ENCODE peak calls at places on chromosome 20, in five cellular contexts. K is MM.1S, Y is mammary epithelial cell, H is IMR-90, B is colonic mucosa. P is an unnamed sample.
A peak's percentile ranks its signal among the peaks of the same experiment; 100 is the strongest.

GRCh38 chr20:38083338-38084048 is 49.9 kb downstream of the RPRD1B start:
- DNase-seq in K (no peak), Y (no peak), H (peak; percentile 54), B (no peak), P (no peak)

GRCh38 chr20:7879883-7880282 is 60.4 kb downstream of the HAO1 start:
- DNase-seq in K (peak; percentile 53), Y (peak; percentile 14), H (peak; percentile 43), B (no peak), P (peak; percentile 69)

GRCh38 chr20:10863337-10864060 is 189.7 kb upstream of the JAG1 start:
- DNase-seq in K (no peak), Y (peak; percentile 23), H (peak; percentile 90), B (no peak), P (peak; percentile 83)

GRCh38 chr20:23112595-23112994 is 26.5 kb upstream of the CD93 start:
- DNase-seq in K (no peak), Y (no peak), H (no peak), B (no peak), P (no peak)

GRCh38 chr20:20363449-20364015 is 4.4 kb upstream of the INSM1 start:
- DNase-seq in K (peak; percentile 22), Y (no peak), H (no peak), B (no peak), P (no peak)

GRCh38 chr20:11891081-11891826 is 26.4 kb upstream of the BTBD3 start:
- DNase-seq in K (peak; percentile 36), Y (peak; percentile 55), H (peak; percentile 34), B (peak; percentile 63), P (peak; percentile 80)

GRCh38 chr20:20273281-20273680 is 94.6 kb upstream of the INSM1 start:
- DNase-seq in K (no peak), Y (no peak), H (no peak), B (no peak), P (no peak)

GRCh38 chr20:15799871-15800270 is 773.4 kb downstream of the KIF16B start:
- DNase-seq in K (no peak), Y (peak; percentile 67), H (peak; percentile 0), B (no peak), P (peak; percentile 78)

GRCh38 chr20:20683922-20684321 is 28.5 kb downstream of the RALGAPA2 start:
- DNase-seq in K (no peak), Y (no peak), H (no peak), B (no peak), P (no peak)

GRCh38 chr20:21701171-21701876 is 4.1 kb upstream of the PAX1 start:
- DNase-seq in K (no peak), Y (no peak), H (no peak), B (no peak), P (no peak)
- H3K9ac ChIP-seq in K (no peak overlapping the region), Y (no peak overlapping the region), H (no peak overlapping the region), B (no peak overlapping the region), P (no peak overlapping the region)

GRCh38 chr20:41782730-41783406 is 164.7 kb upstream of the CHD6 start:
- DNase-seq in K (no peak), Y (no peak), H (no peak), B (no peak), P (no peak)
- H3K4me3 ChIP-seq in K (no peak overlapping the region), Y (no peak overlapping the region), H (no peak overlapping the region), B (no peak overlapping the region), P (no peak overlapping the region)

GRCh38 chr20:49328790-49329189 is 50.9 kb upstream of the ZNFX1 start:
- DNase-seq in K (no peak), Y (no peak), H (no peak), B (no peak), P (no peak)

GRCh38 chr20:49323622-49324238 is 45.9 kb upstream of the ZNFX1 start:
- DNase-seq in K (peak; percentile 88), Y (peak; percentile 73), H (peak; percentile 74), B (no peak), P (peak; percentile 90)

GRCh38 chr20:49320460-49320859 is 42.6 kb upstream of the ZNFX1 start:
- DNase-seq in K (no peak), Y (peak; percentile 40), H (peak; percentile 38), B (no peak), P (peak; percentile 72)

GRCh38 chr20:49325981-49326380 is 48.1 kb upstream of the ZNFX1 start:
- DNase-seq in K (no peak), Y (no peak), H (peak; percentile 16), B (no peak), P (peak; percentile 72)

DNA sequence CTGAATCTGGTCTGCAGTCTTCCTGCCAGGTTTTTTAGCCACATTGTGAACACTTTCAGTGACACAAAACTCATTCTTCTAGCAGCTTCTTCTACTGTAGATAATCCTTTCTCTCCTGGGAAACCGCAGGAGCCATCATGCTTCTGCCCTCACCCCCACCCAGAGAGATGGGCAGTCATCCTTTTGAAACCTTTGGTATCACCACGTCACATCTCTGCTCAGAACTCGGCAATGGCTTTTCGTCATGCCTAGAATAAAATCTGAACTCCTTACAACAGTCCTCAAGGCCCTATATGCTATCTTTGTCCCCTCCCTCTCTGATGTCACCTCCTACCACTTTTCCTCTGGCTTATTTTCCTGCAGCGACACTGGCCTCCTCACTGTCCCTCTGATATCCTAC is 46.4 kb upstream of the ZNFX1 start:
- DNase-seq in K (no peak), Y (no peak), H (no peak), B (no peak), P (no peak)
- H3K4me1 ChIP-seq in K (peaks cover 11% of the 10 kb centered on the region), Y (peaks cover 7% of the 10 kb centered on the region), H (peaks cover 2% of the 10 kb centered on the region), B (no peaks in the 10 kb centered on the region), P (peaks cover 32% of the 10 kb centered on the region)

GRCh38 chr20:43917380-43917779 is 2.7 kb downstream of the TOX2 start:
- DNase-seq in K (no peak), Y (no peak), H (no peak), B (no peak), P (no peak)

GRCh38 chr20:43916875-43917371 is 2.3 kb downstream of the TOX2 start:
- DNase-seq in K (peak; percentile 30), Y (no peak), H (peak; percentile 45), B (no peak), P (peak; percentile 73)

GRCh38 chr20:43915209-43916072 is 789 bp downstream of the TOX2 start:
- DNase-seq in K (no peak), Y (no peak), H (peak; percentile 23), B (peak; percentile 52), P (peak; percentile 64)

GRCh38 chr20:43914697-43915208 is at the start of gene TOX2:
- DNase-seq in K (peak; percentile 74), Y (no peak), H (no peak), B (peak; percentile 62), P (peak; percentile 87)

GRCh38 chr20:43916073-43916874 is 1.6 kb downstream of the TOX2 start:
- DNase-seq in K (no peak), Y (no peak), H (no peak), B (no peak), P (peak; percentile 77)
- H3K9ac ChIP-seq in K (no peak overlapping the region), Y (no peak overlapping the region), H (peak overlapping the region; percentile 64), B (peak overlapping the region; percentile 12), P (peak overlapping the region; percentile 60)

DNA sequence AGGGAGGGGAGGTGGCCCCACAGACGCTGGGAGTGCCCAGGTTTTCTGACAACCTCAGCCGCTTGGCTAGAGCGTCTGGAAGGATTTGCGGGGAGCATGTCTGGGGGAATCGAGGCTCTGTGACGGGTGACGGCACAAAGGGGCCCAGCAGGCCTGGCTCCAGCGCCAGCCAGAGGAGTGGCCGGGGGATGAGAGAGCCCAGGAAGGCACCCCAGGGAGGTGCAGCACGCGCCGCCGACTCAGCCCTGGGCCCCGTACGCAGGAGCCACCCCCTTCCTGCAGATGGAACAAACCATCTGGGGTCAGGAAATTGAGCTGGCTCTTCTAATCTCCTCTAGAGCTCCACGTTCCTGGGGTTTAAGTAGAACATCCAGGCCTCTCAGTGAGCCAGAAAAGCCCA is 5.9 kb upstream of the SLCO4A1 start:
- DNase-seq in K (no peak), Y (no peak), H (no peak), B (no peak), P (no peak)
- H3K4me3 ChIP-seq in K (no peak overlapping the region), Y (no peak overlapping the region), H (no peak overlapping the region), B (no peak overlapping the region), P (no peak overlapping the region)

DNA sequence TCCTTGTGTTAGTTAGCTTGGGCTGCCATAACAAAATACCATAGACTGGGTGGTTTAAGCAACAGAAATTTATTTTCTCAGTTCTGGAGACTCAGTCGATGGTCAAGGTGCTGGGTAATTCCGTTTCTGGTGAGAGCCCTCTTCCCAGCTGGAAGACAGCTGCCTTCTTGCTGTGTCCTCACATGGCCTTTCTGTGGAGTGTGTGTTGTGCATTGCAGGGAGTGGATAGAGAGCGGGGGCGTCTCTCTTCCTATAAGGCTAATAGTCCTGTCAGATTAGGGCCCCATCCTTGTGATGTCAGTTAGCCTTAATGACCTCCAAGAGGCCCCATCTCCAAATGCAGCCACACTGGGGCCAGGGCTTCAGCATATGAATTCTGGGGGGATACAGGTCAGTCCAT is 19.2 kb downstream of the CHMP4B start:
- DNase-seq in K (no peak), Y (no peak), H (peak; percentile 46), B (no peak), P (peak; percentile 16)
- H3K4me1 ChIP-seq in K (peaks cover 85% of the 10 kb centered on the region), Y (no peaks in the 10 kb centered on the region), H (peaks cover 30% of the 10 kb centered on the region), B (peaks cover 43% of the 10 kb centered on the region), P (peaks cover 36% of the 10 kb centered on the region)

DNA sequence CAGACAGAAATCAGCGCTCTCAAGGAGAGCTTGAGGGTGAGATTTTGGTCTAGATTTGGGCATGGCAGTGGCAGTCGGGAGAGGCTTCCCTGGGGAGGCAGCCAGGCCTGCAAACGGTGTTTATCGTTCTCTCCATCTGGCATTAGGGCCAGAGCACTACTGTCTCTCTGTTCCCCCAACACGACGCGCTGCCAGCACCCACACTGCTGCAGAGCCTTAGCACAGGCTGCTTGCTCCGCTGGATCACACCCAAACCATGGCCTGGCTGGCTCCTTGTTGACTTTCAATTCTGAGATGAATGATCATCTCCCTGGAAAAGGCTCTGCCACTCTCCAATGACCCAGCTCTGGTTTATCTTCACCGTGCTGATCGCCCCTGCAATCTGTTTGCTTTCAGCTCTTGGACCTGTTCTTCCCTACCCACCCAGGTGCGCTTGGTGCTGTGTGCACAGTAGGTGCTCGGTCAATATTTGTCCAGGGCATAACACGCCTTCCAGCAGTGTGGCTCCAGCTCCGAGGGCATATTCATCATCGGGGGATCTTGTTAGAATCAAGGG is 106.1 kb downstream of the TFAP2C start:
- DNase-seq in K (no peak), Y (no peak), H (no peak), B (no peak), P (no peak)
- H3K9ac ChIP-seq in K (no peak overlapping the region), Y (no peak overlapping the region), H (no peak overlapping the region), B (no peak overlapping the region), P (no peak overlapping the region)

GRCh38 chr20:35662541-35662940 is 2.2 kb downstream of the CPNE1 start:
- DNase-seq in K (no peak), Y (no peak), H (no peak), B (no peak), P (no peak)
- H3K4me3 ChIP-seq in K (peak overlapping the region; percentile 92), Y (peak overlapping the region; percentile 3), H (peak overlapping the region; percentile 35), B (no peak overlapping the region), P (peak overlapping the region; percentile 96)

GRCh38 chr20:41370176-41370575 is 3.6 kb upstream of the EMILIN3 start:
- DNase-seq in K (no peak), Y (peak; percentile 17), H (no peak), B (no peak), P (no peak)
- H3K4me1 ChIP-seq in K (peaks cover 14% of the 10 kb centered on the region), Y (no peaks in the 10 kb centered on the region), H (no peaks in the 10 kb centered on the region), B (no peaks in the 10 kb centered on the region), P (no peaks in the 10 kb centered on the region)

DNA sequence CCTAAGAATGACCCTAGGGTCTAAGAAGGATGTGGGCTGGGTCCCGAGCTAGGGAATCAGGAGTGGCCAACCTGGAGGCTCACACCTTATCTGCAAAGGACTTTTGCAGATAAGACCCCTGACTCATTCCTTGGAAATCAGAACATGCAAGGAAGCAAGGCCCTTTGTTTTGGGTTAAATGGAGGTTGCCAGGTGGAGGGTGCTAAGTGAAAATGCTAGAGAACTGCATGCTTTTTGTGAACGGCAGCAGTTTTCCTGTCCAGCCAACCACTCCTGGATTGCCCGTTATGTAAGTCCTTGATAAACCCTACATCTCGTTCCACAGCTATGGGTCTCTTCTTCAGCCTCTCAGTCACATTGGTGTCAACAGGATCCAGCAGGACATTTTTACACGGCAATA is 52.1 kb upstream of the CST7 start:
- DNase-seq in K (no peak), Y (no peak), H (no peak), B (no peak), P (no peak)
- H3K9ac ChIP-seq in K (no peak overlapping the region), Y (no peak overlapping the region), H (no peak overlapping the region), B (no peak overlapping the region), P (no peak overlapping the region)